ENCODE peak calls at places on chromosome 4, in ten cellular contexts. B is glomerular endothelial cell; O is NCI-H187 treated with DMSO at 0.1 percent for 48 hours; S is stimulated activated CD4-positive, alpha-beta T cell treated with anti-CD3 and anti-CD28 coated beads, Interleukin-1b, Interleukin-23, amount 100 ng/mL, for 1 hour; Y is KG1; D is substantia nigra; G is sigmoid colon; I is naive B cell; C is suprapubic skin; X is left colon. H is an unnamed sample.
A peak's percentile ranks its signal among the peaks of the same experiment; 100 is the strongest.

GRCh38 chr4:28225005-28225404 is 1364.4 kb downstream of the STIM2 start:
- DNase-seq in S (no peak), C (no peak), X (no peak), G (no peak), B (no peak), Y (no peak), D (peak; percentile 4), I (no peak), O (no peak), H (no peak)

GRCh38 chr4:41106081-41106480 is 108.3 kb downstream of the APBB2 start:
- DNase-seq in I (no peak), O (no peak), S (no peak), C (no peak), D (no peak), G (no peak), X (no peak), Y (no peak), B (peak; percentile 25), H (no peak)

GRCh38 chr4:13633671-13634070 is 6.1 kb upstream of the BOD1L1 start:
- DNase-seq in G (no peak), Y (no peak), D (no peak), C (no peak), S (no peak), X (no peak), B (no peak), I (no peak), O (no peak), H (no peak)

GRCh38 chr4:53515076-53515475 is 76.2 kb downstream of the LNX1 start:
- DNase-seq in X (no peak), C (no peak), B (no peak), O (no peak), D (no peak), Y (no peak), S (no peak), I (no peak), G (no peak), H (no peak)

GRCh38 chr4:123621072-123621705 is 224.6 kb downstream of the SPRY1 start:
- DNase-seq in S (no peak), I (no peak), O (no peak), X (no peak), G (no peak), Y (no peak), C (no peak), B (peak; percentile 47), D (no peak), H (no peak)

GRCh38 chr4:180669637-180670036 is 1573.6 kb upstream of the TENM3 start:
- DNase-seq in S (no peak), I (no peak), Y (no peak), G (no peak), B (no peak), C (no peak), O (no peak), X (no peak), D (no peak), H (no peak)

GRCh38 chr4:6953751-6954380 is 44.2 kb downstream of the TBC1D14 start:
- DNase-seq in X (peak; percentile 86), Y (no peak), D (no peak), I (no peak), S (no peak), B (no peak), O (no peak), G (peak; percentile 90), C (peak; percentile 91), H (no peak)

GRCh38 chr4:19735012-19735411 is 516.7 kb upstream of the SLIT2 start:
- DNase-seq in D (no peak), I (no peak), S (no peak), G (no peak), X (no peak), Y (no peak), C (no peak), O (no peak), B (no peak), H (no peak)

GRCh38 chr4:85128246-85129204 is 162.0 kb upstream of the WDFY3 start:
- DNase-seq in D (no peak), I (no peak), C (no peak), S (no peak), X (no peak), B (no peak), Y (no peak), G (no peak), O (no peak), H (no peak)

GRCh38 chr4:44221407-44221806 is 227.2 kb downstream of the KCTD8 start:
- DNase-seq in B (no peak), X (no peak), D (no peak), I (no peak), S (no peak), Y (no peak), C (no peak), O (no peak), G (no peak), H (no peak)

GRCh38 chr4:143406523-143406922 is 69.8 kb downstream of the GAB1 start:
- DNase-seq in O (no peak), X (peak; percentile 45), S (no peak), G (peak; percentile 89), I (no peak), Y (peak; percentile 25), B (no peak), C (peak; percentile 88), D (no peak), H (no peak)

GRCh38 chr4:36255575-36255974 is 11.3 kb upstream of the ARAP2 start:
- DNase-seq in O (no peak), Y (peak; percentile 23), C (no peak), S (peak; percentile 18), I (peak; percentile 67), B (no peak), X (no peak), G (no peak), D (no peak), H (peak; percentile 88)

GRCh38 chr4:68808060-68808459 is 7.7 kb upstream of the UGT2B10 start:
- DNase-seq in S (no peak), I (no peak), Y (no peak), C (no peak), B (no peak), O (no peak), D (no peak), X (no peak), G (no peak), H (no peak)

GRCh38 chr4:5724377-5724776 is 13.4 kb downstream of the EVC start:
- DNase-seq in X (no peak), O (no peak), D (no peak), B (no peak), I (no peak), Y (no peak), S (no peak), G (no peak), C (no peak), H (no peak)

GRCh38 chr4:113368056-113368455 is 318.6 kb downstream of the ANK2 start:
- DNase-seq in D (no peak), B (no peak), Y (no peak), X (no peak), S (no peak), C (no peak), I (no peak), G (no peak), O (no peak), H (no peak)

GRCh38 chr4:182918791-182919302 is 1.7 kb upstream of the DCTD start:
- DNase-seq in Y (no peak), X (no peak), G (no peak), D (no peak), O (no peak), B (no peak), C (no peak), I (no peak), S (no peak), H (peak; percentile 22)

GRCh38 chr4:151652841-151653547 is 107.8 kb downstream of the GATB start:
- DNase-seq in I (no peak), C (no peak), G (no peak), D (no peak), B (no peak), S (no peak), Y (no peak), O (no peak), X (no peak), H (no peak)

GRCh38 chr4:158811704-158812103 is 42.9 kb downstream of the FNIP2 start:
- DNase-seq in I (peak; percentile 41), X (peak; percentile 57), O (no peak), G (no peak), D (no peak), S (no peak), Y (peak; percentile 21), B (no peak), C (no peak), H (no peak)

GRCh38 chr4:184960505-184960971 is 57.8 kb upstream of the HELT start:
- DNase-seq in Y (no peak), X (no peak), S (no peak), I (no peak), G (no peak), C (no peak), O (no peak), D (no peak), B (no peak), H (no peak)

GRCh38 chr4:5037553-5038551 is 13.4 kb upstream of the STK32B start:
- DNase-seq in I (no peak), X (no peak), G (no peak), O (no peak), S (no peak), D (no peak), Y (peak; percentile 56), C (no peak), B (peak; percentile 85), H (no peak)

GRCh38 chr4:51895158-51895557 is 52.2 kb downstream of the DCUN1D4 start:
- DNase-seq in B (no peak), G (no peak), D (no peak), X (no peak), O (no peak), I (no peak), Y (no peak), C (no peak), S (no peak), H (no peak)

GRCh38 chr4:151865744-151866143 is 104.9 kb upstream of the GATB start:
- DNase-seq in I (no peak), O (no peak), S (no peak), Y (no peak), X (no peak), D (no peak), G (no peak), B (no peak), C (no peak), H (no peak)

GRCh38 chr4:14863420-14864364 is 138.6 kb upstream of the CPEB2 start:
- DNase-seq in C (no peak), B (no peak), Y (no peak), S (no peak), X (no peak), O (no peak), D (no peak), G (no peak), I (no peak), H (no peak)

GRCh38 chr4:139791681-139792080 is 126.1 kb downstream of the MGST2 start:
- DNase-seq in S (no peak), G (no peak), B (no peak), C (no peak), I (no peak), Y (no peak), D (no peak), X (no peak), O (no peak), H (no peak)

GRCh38 chr4:2694691-2695090 is 61.4 kb downstream of the TNIP2 start:
- DNase-seq in S (no peak), X (no peak), C (no peak), G (no peak), D (no peak), B (no peak), Y (no peak), O (no peak), I (no peak), H (no peak)

GRCh38 chr4:145234086-145234694 is 53.8 kb upstream of the OTUD4 start:
- DNase-seq in O (peak; percentile 11), X (peak; percentile 39), S (peak; percentile 2), C (no peak), D (peak; percentile 12), I (peak; percentile 42), B (peak; percentile 50), G (no peak), Y (no peak), H (peak; percentile 21)

GRCh38 chr4:173735055-173735454 is 205.0 kb upstream of the HAND2 start:
- DNase-seq in D (no peak), X (no peak), I (no peak), C (no peak), B (no peak), Y (no peak), S (no peak), O (no peak), G (no peak), H (no peak)

GRCh38 chr4:155741546-155741945 is 17.3 kb upstream of the GUCY1B1 start:
- DNase-seq in G (no peak), I (no peak), O (no peak), Y (no peak), D (no peak), C (no peak), S (no peak), X (no peak), B (no peak), H (no peak)